ENCODE peak calls at places on chromosomes 5 and 9, in six cellular contexts. One of them, this sample, is unnamed.
A peak's percentile ranks its signal among the peaks of the same experiment; 100 is the strongest.

GRCh38 chr5:151825445-151825844 is 53.7 kb downstream of the G3BP1 start:
- DNase-seq in EL: peak; percentile 67
- DNase-seq in GM13976: peak; percentile 41
- DNase-seq in chondrocyte: no peak
- DNase-seq in adipocyte: peak; percentile 89
- DNase-seq in amygdala: peak; percentile 22
- DNase-seq in this sample: peak; percentile 7

GRCh38 chr9:111896942-111897830 is 572 bp downstream of the UGCG start:
- DNase-seq in EL: peak; percentile 43
- DNase-seq in adipocyte: peak; percentile 44
- DNase-seq in GM13976: peak; percentile 77
- DNase-seq in chondrocyte: no peak
- DNase-seq in amygdala: peak; percentile 79
- DNase-seq in this sample: peak; percentile 43

GRCh38 chr9:133117271-133118178 is 3.5 kb downstream of the RALGDS start:
- DNase-seq in EL: no peak
- DNase-seq in chondrocyte: no peak
- DNase-seq in amygdala: peak; percentile 82
- DNase-seq in GM13976: no peak
- DNase-seq in adipocyte: no peak
- DNase-seq in this sample: no peak

GRCh38 chr5:76850543-76851140 is 828 bp downstream of the S100Z start:
- DNase-seq in amygdala: no peak
- DNase-seq in chondrocyte: no peak
- DNase-seq in GM13976: no peak
- DNase-seq in adipocyte: no peak
- DNase-seq in EL: no peak
- DNase-seq in this sample: no peak

GRCh38 chr9:86700601-86701000 is 246.7 kb downstream of the GAS1 start:
- DNase-seq in adipocyte: no peak
- DNase-seq in amygdala: peak; percentile 10
- DNase-seq in EL: no peak
- DNase-seq in chondrocyte: no peak
- DNase-seq in GM13976: no peak
- DNase-seq in this sample: no peak

GRCh38 chr5:1763960-1764605 is 35.6 kb downstream of the MRPL36 start:
- DNase-seq in EL: peak; percentile 43
- DNase-seq in amygdala: no peak
- DNase-seq in GM13976: no peak
- DNase-seq in adipocyte: no peak
- DNase-seq in chondrocyte: peak; percentile 85
- DNase-seq in this sample: no peak

GRCh38 chr9:72674961-72675360 is 153.6 kb downstream of the TMC1 start:
- DNase-seq in adipocyte: peak; percentile 12
- DNase-seq in EL: no peak
- DNase-seq in GM13976: no peak
- DNase-seq in amygdala: no peak
- DNase-seq in chondrocyte: no peak
- DNase-seq in this sample: no peak

GRCh38 chr5:95822038-95822407 is 503 bp downstream of the GLRX start:
- DNase-seq in GM13976: peak; percentile 48
- DNase-seq in chondrocyte: no peak
- DNase-seq in amygdala: peak; percentile 51
- DNase-seq in adipocyte: peak; percentile 82
- DNase-seq in EL: peak; percentile 48
- DNase-seq in this sample: no peak

GRCh38 chr5:52481216-52481615 is 306.5 kb upstream of the ITGA1 start:
- DNase-seq in EL: no peak
- DNase-seq in amygdala: no peak
- DNase-seq in adipocyte: no peak
- DNase-seq in chondrocyte: no peak
- DNase-seq in GM13976: no peak
- DNase-seq in this sample: no peak

GRCh38 chr5:67510204-67510603 is 313.6 kb upstream of the CD180 start:
- DNase-seq in GM13976: no peak
- DNase-seq in adipocyte: no peak
- DNase-seq in amygdala: no peak
- DNase-seq in chondrocyte: no peak
- DNase-seq in EL: no peak
- DNase-seq in this sample: no peak

GRCh38 chr5:144309265-144309664 is 138.6 kb downstream of the KCTD16 start:
- DNase-seq in amygdala: no peak
- DNase-seq in GM13976: no peak
- DNase-seq in EL: peak; percentile 75
- DNase-seq in chondrocyte: no peak
- DNase-seq in adipocyte: no peak
- DNase-seq in this sample: no peak

GRCh38 chr9:114316605-114317230 is 6.2 kb upstream of the ORM1 start:
- DNase-seq in adipocyte: no peak
- DNase-seq in chondrocyte: peak; percentile 24
- DNase-seq in amygdala: no peak
- DNase-seq in GM13976: no peak
- DNase-seq in EL: no peak
- DNase-seq in this sample: no peak

This sample was measured in activated T-cell treated with anti-CD3 and anti-CD28 coated beads for 4 hours.